ENCODE peak calls at places on chromosomes 7 and 10, in nine cellular contexts. Q, M, X, J, L, B, R, P and S are unnamed samples.
A peak's percentile ranks its signal among the peaks of the same experiment; 100 is the strongest.

GRCh38 chr7:16504019-16504418 is 22.6 kb upstream of the LRRC72 start:
- DNase-seq in Q (peak; percentile 4), M (no peak), X (no peak), J (no peak), L (peak; percentile 15), B (peak; percentile 39), R (no peak), P (no peak), S (no peak)

GRCh38 chr7:33485746-33486491 is 356.6 kb downstream of the BBS9 start:
- DNase-seq in Q (peak; percentile 71), M (no peak), X (no peak), J (no peak), L (peak; percentile 75), B (no peak), R (no peak), P (no peak), S (no peak)

GRCh38 chr10:79192677-79193003 is 123.9 kb downstream of the ZMIZ1 start:
- DNase-seq in Q (peak; percentile 88), M (no peak), X (no peak), J (no peak), L (peak; percentile 61), B (peak; percentile 89), R (no peak), P (no peak), S (no peak)

GRCh38 chr7:5422324-5423271 is 1.0 kb downstream of the TNRC18 start:
- DNase-seq in Q (peak; percentile 81), M (no peak), X (no peak), J (no peak), L (peak; percentile 55), B (peak; percentile 44), R (no peak), P (no peak), S (peak; percentile 47)

GRCh38 chr7:29189743-29190201 is 4.8 kb upstream of the CHN2 start:
- DNase-seq in Q (peak; percentile 52), M (peak; percentile 26), X (no peak), J (peak; percentile 57), L (peak; percentile 25), B (peak; percentile 62), R (peak; percentile 53), P (peak; percentile 32), S (peak; percentile 6)

GRCh38 chr7:74061840-74062539 is 21.6 kb upstream of the LIMK1 start:
- DNase-seq in Q (peak; percentile 97), M (peak; percentile 60), X (peak; percentile 95), J (peak; percentile 89), L (peak; percentile 96), B (peak; percentile 85), R (peak; percentile 57), P (peak; percentile 54), S (peak; percentile 58)

GRCh38 chr7:3117488-3118228 is 74.0 kb upstream of the CARD11 start:
- DNase-seq in Q (no peak), M (no peak), X (no peak), J (no peak), L (no peak), B (no peak), R (peak; percentile 6), P (no peak), S (no peak)

GRCh38 chr7:75943864-75944263 is 28.9 kb downstream of the POR start:
- DNase-seq in Q (peak; percentile 81), M (no peak), X (no peak), J (no peak), L (peak; percentile 91), B (peak; percentile 91), R (no peak), P (no peak), S (peak; percentile 70)

GRCh38 chr10:74683621-74684114 is 142.7 kb upstream of the KAT6B start:
- DNase-seq in Q (no peak), M (no peak), X (no peak), J (no peak), L (no peak), B (peak; percentile 62), R (no peak), P (no peak), S (no peak)

GRCh38 chr10:90326498-90327267 is 531.2 kb downstream of the HTR7 start:
- DNase-seq in Q (no peak), M (no peak), X (no peak), J (no peak), L (peak; percentile 83), B (peak; percentile 32), R (no peak), P (no peak), S (peak; percentile 33)